ENCODE peak calls at places on chromosomes 11 and 22, in ten cellular contexts. E is sigmoid colon, A is heart right ventricle, U is colonic mucosa, P is GM12865, F is keratinocyte, L is psoas muscle, H is IMR-90, C is A549, O is GM12878. M is an unnamed sample.

GRCh38 chr11:78562398-78562797 is 12.3 kb downstream of the NARS2 start:
- DNase-seq in U (no peak), P (no peak), F (no peak), A (no peak), L (no peak), H (peak), C (no peak), E (no peak), O (no peak), M (peak)

GRCh38 chr11:134794192-134794591 is 382.1 kb upstream of the B3GAT1 start:
- DNase-seq in L (no peak), A (no peak), F (no peak), P (no peak), C (no peak), H (no peak), O (no peak), U (no peak), E (no peak), M (no peak)

GRCh38 chr11:32348502-32348901 is 86.8 kb downstream of the WT1 start:
- DNase-seq in P (no peak), C (no peak), O (no peak), H (no peak), L (no peak), U (no peak), E (no peak), A (no peak), F (no peak), M (no peak)

GRCh38 chr22:30926706-30927105 is 41.9 kb downstream of the MORC2 start:
- DNase-seq in L (no peak), A (no peak), O (no peak), E (peak), F (no peak), P (no peak), C (no peak), H (no peak), U (no peak), M (no peak)

GRCh38 chr22:39567135-39567946 is 3.2 kb upstream of the CACNA1I start:
- DNase-seq in E (no peak), O (no peak), P (peak), L (no peak), U (no peak), H (no peak), C (no peak), F (peak), A (no peak), M (no peak)

GRCh38 chr11:84833488-84834086 is 793.6 kb downstream of the DLG2 start:
- DNase-seq in A (no peak), F (no peak), L (no peak), O (no peak), U (peak), P (no peak), E (no peak), H (no peak), C (no peak), M (no peak)

GRCh38 chr22:20992056-20992442 is 9.9 kb downstream of the THAP7 start:
- DNase-seq in P (no peak), F (no peak), H (no peak), C (no peak), O (no peak), U (no peak), A (no peak), L (no peak), E (no peak), M (no peak)

GRCh38 chr11:119433369-119433749 is 10.4 kb upstream of the THY1 start:
- DNase-seq in F (peak), L (no peak), E (no peak), A (no peak), H (peak), U (no peak), P (no peak), C (no peak), O (no peak), M (peak)

GRCh38 chr11:62732830-62733229 is 4.5 kb downstream of the TTC9C start:
- DNase-seq in F (no peak), O (no peak), C (peak), H (peak), P (peak), U (no peak), L (no peak), E (no peak), A (no peak), M (peak)

GRCh38 chr11:36417154-36417553 is 92.9 kb downstream of the TRAF6 start:
- DNase-seq in H (no peak), C (no peak), F (no peak), U (no peak), L (no peak), O (no peak), P (peak), A (no peak), E (no peak), M (no peak)

GRCh38 chr22:19852177-19852781 is 2.4 kb downstream of the GNB1L start:
- DNase-seq in H (no peak), O (no peak), F (no peak), P (no peak), U (no peak), E (peak), C (no peak), A (no peak), L (peak), M (no peak)

GRCh38 chr11:65615950-65616574 is 486 bp downstream of the PCNX3 start:
- DNase-seq in O (no peak), A (no peak), F (no peak), H (no peak), C (peak), U (peak), P (peak), E (no peak), L (no peak), M (no peak)

GRCh38 chr11:47337229-47337924 is 15.1 kb downstream of the MYBPC3 start:
- DNase-seq in A (no peak), C (peak), U (no peak), H (no peak), E (no peak), O (no peak), F (no peak), P (no peak), L (no peak), M (no peak)

GRCh38 chr11:125871391-125872137 is 15.9 kb upstream of the HYLS1 start:
- DNase-seq in U (no peak), O (no peak), H (peak), C (peak), E (no peak), L (no peak), P (peak), F (no peak), A (no peak), M (peak)

GRCh38 chr22:26890870-26891269 is 233.5 kb downstream of the MIAT start:
- DNase-seq in C (peak), F (no peak), H (no peak), E (no peak), P (no peak), L (no peak), A (no peak), U (no peak), O (no peak), M (no peak)

GRCh38 chr22:17786435-17787158 is 12.3 kb upstream of the BID start:
- DNase-seq in A (peak), U (no peak), L (peak), E (peak), P (no peak), C (no peak), H (no peak), O (no peak), F (no peak), M (peak)

GRCh38 chr22:39999144-39999757 is 4.5 kb downstream of the FAM83F start:
- DNase-seq in C (peak), L (no peak), P (peak), O (no peak), A (no peak), H (peak), E (no peak), U (peak), F (no peak), M (peak)

GRCh38 chr11:12101318-12101717 is 9.1 kb upstream of the MICAL2 start:
- DNase-seq in A (no peak), P (no peak), L (no peak), U (no peak), O (no peak), E (no peak), F (no peak), H (no peak), C (no peak), M (no peak)

GRCh38 chr11:133928628-133929059 is 28.1 kb downstream of the IGSF9B start:
- DNase-seq in E (no peak), O (no peak), L (no peak), F (no peak), H (no peak), C (no peak), P (no peak), A (no peak), U (peak), M (peak)

GRCh38 chr11:122267602-122268001 is 151.6 kb upstream of the BLID start:
- DNase-seq in P (no peak), L (no peak), E (no peak), C (no peak), F (no peak), U (no peak), A (no peak), O (no peak), H (peak), M (peak)

GRCh38 chr11:43951231-43951630 is 8.8 kb downstream of the C11orf96 start:
- DNase-seq in E (no peak), H (no peak), U (no peak), O (no peak), A (no peak), P (no peak), L (no peak), C (no peak), F (no peak), M (no peak)

GRCh38 chr22:33922268-33922667 is 2.0 kb upstream of the LARGE1 start:
- DNase-seq in F (no peak), L (peak), H (peak), O (no peak), C (no peak), E (peak), U (peak), A (no peak), P (peak), M (peak)

GRCh38 chr11:2526808-2527381 is 82.1 kb downstream of the KCNQ1 start:
- DNase-seq in O (no peak), F (no peak), U (peak), P (peak), A (peak), H (no peak), E (peak), L (peak), C (no peak), M (no peak)
- TF ChIP-seq CTCF in O (peak), F (no peak), U (peak), P (peak), A (no peak), H (no peak), E (no peak), L (no peak), C (no peak), M (no peak)

DNA sequence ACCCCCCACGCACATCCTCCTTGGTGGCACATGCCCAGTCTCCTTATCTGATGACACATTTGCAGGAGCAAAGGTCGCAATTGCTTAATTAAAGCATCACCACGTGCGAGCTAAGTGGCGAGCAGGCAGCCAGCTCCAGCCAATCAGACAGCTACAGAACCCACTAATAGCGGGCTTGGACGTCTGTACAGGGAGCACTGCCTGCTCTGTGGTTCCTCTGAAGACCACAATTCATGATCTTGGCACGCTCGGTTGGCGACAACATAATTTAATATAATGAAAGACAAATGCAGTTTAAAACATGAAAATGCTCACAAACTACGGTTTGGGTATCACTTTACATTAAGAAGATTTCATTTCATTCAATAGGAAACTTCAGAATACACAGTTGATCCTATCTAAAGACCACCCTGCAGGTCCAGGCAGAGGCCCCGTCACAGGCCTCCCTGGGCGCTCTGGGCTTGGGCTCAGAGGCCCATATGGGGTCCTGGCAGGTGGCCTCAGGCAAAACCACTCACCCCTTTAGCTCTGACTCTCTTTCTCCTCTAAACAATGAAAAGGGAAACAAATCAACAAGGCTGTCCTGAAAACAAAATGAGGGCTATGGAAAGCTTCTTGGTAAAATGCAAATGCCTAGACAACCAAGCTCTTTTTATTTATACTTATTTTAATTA is 10.4 kb downstream of the PACSIN2 start:
- DNase-seq in O (no peak), L (no peak), U (peak), H (no peak), F (no peak), A (no peak), E (no peak), P (no peak), C (peak), M (peak)
- H3K4me3 ChIP-seq in O (no peak), L (no peak), U (no peak), H (no peak), F (no peak), A (no peak), E (no peak), P (no peak), C (no peak), M (no peak)

GRCh38 chr11:4626207-4627105 is 10.8 kb upstream of the OR51D1 start:
- DNase-seq in L (no peak), U (peak), A (no peak), C (peak), H (peak), E (peak), O (no peak), P (peak), F (no peak), M (peak)
- TF ChIP-seq CTCF in L (peak), U (peak), A (peak), C (peak), H (peak), E (peak), O (peak), P (peak), F (peak), M (peak)

GRCh38 chr11:6391548-6392134 is 1.4 kb downstream of the SMPD1 start:
- DNase-seq in E (no peak), P (no peak), U (no peak), L (no peak), A (no peak), F (no peak), C (no peak), H (no peak), O (no peak), M (no peak)

GRCh38 chr11:6388747-6389146 is 1.5 kb upstream of the SMPD1 start:
- DNase-seq in E (no peak), H (no peak), P (no peak), O (no peak), A (no peak), U (no peak), L (no peak), F (no peak), C (no peak), M (no peak)

GRCh38 chr11:6387811-6388599 is 2.3 kb upstream of the SMPD1 start:
- DNase-seq in H (peak), A (no peak), O (no peak), F (no peak), P (no peak), C (peak), U (peak), E (no peak), L (no peak), M (peak)

GRCh38 chr11:6390718-6391547 is 659 bp downstream of the SMPD1 start:
- DNase-seq in L (no peak), C (no peak), P (no peak), H (no peak), U (no peak), E (no peak), O (no peak), A (no peak), F (no peak), M (no peak)

DNA sequence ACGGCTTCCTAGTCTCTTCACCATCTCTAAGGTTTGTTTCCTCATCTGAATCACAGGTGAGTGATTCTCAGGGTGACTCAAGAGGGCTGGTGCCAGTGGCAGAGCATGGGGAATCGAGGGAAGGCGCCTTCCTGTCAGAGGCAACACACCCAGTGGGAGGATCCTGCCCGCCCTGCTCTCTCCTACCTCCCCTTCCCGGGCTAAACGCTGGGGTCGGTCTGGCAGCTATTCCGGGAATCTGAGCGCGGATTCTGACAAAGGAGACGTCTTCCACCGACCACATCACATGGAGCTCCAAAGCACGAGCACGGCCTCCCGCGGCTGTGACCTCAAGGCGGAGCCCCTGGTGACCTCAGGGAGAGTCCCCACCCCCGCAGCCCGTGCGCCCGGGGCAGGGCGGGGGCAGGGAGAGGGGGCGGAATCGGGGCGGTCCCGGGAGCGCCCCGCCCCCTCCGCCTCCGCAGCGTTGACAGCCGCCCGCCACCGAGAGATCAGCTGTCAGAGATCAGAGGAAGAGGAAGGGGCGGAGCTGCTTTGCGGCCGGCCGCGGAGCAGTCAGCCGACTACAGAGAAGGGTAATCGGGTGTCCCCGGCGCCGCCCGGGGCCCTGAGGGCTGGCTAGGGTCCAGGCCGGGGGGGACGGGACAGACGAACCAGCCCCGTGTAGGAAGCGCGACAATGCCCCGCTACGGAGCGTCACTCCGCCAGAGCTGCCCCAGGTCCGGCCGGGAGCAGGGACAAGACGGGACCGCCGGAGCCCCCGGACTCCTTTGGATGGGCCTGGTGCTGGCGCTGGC is at the start of gene SMPD1:
- DNase-seq in L (peak), E (peak), O (peak), U (peak), C (peak), A (peak), F (peak), H (peak), P (peak), M (peak)
- H3K4me3 ChIP-seq in L (peak), E (peak), O (peak), U (peak), C (peak), A (peak), F (peak), H (peak), P (peak), M (peak)

GRCh38 chr11:13965337-13965736 is 2.8 kb downstream of the SPON1 start:
- DNase-seq in A (no peak), F (no peak), E (no peak), C (no peak), U (peak), L (no peak), H (no peak), O (no peak), P (no peak), M (no peak)
- TF ChIP-seq CTCF in A (no peak), F (no peak), E (no peak), C (no peak), U (no peak), L (no peak), H (no peak), O (no peak), P (no peak), M (no peak)

GRCh38 chr11:114132944-114133394 is 73.5 kb downstream of the ZBTB16 start:
- DNase-seq in A (no peak), P (no peak), O (no peak), C (no peak), H (no peak), F (no peak), U (peak), E (peak), L (peak), M (peak)
- H3K4me3 ChIP-seq in A (no peak), P (no peak), O (no peak), C (no peak), H (no peak), F (no peak), U (no peak), E (no peak), L (peak), M (no peak)

DNA sequence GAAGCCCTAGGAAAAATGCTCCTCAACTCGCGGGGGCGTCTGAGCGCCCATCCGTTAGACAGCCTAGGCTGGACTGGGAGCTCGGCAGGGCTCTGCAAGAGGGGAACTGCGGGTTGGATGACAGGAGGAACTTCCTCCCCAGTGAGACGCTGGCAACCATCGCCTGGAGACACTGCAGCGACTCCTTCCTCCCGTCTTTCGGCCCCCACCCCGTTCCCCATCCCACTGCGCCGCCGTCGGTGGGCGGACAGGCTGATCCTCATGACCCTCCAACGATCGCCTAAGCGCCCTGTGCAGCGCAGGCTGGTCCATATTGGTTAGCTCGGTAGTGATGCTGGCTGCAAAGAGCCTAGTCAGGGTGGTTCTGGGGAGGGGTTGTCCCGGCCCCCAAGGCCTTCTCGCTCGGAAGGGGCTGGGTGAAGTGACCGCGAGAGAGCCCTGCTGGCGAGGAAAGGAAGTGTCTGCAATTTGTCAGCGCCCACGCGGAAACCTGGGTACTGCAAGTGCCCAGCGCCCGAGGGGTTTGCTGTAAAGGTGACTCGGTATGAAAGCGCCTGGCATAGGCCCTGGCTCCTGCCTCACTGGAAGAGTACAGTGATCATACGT is 638 bp downstream of the NRGN start:
- DNase-seq in P (peak), F (no peak), C (peak), E (no peak), U (no peak), H (no peak), L (no peak), A (peak), O (no peak), M (peak)
- TF ChIP-seq CTCF in P (peak), F (peak), C (peak), E (peak), U (peak), H (peak), L (peak), A (peak), O (peak), M (peak)

DNA sequence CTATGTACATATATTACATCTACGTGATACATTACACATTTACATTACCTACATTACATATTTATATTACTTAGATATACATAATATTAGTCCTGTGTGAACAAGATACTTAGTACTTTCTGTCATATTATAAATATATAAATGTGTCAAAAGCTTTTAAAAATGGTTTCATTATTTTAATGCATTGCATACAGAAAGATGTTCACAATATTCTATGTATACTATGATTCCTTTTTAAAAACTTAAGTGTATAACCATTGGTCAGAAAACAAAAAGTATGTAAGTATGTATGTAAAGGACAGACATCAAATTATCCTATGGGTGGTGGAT is 647 bp upstream of the ZW10 start:
- DNase-seq in F (no peak), O (no peak), U (no peak), A (no peak), C (no peak), E (no peak), L (no peak), P (no peak), H (no peak), M (no peak)
- H3K4me3 ChIP-seq in F (peak), O (no peak), U (peak), A (peak), C (peak), E (peak), L (peak), P (peak), H (peak), M (peak)

GRCh38 chr11:92885600-92885999 is 83.9 kb upstream of the MTNR1B start:
- DNase-seq in U (no peak), A (no peak), H (no peak), C (no peak), P (no peak), O (no peak), L (no peak), F (no peak), E (no peak), M (no peak)

GRCh38 chr11:92888701-92889100 is 80.8 kb upstream of the MTNR1B start:
- DNase-seq in F (no peak), H (no peak), C (no peak), P (no peak), E (no peak), U (no peak), L (no peak), O (no peak), A (no peak), M (no peak)

GRCh38 chr11:92882828-92883611 is 86.4 kb upstream of the MTNR1B start:
- DNase-seq in O (no peak), L (no peak), U (no peak), H (no peak), A (no peak), F (no peak), C (no peak), P (no peak), E (no peak), M (no peak)

GRCh38 chr11:92881940-92882339 is 87.5 kb upstream of the MTNR1B start:
- DNase-seq in F (no peak), U (no peak), O (no peak), L (no peak), A (no peak), H (no peak), E (no peak), C (no peak), P (no peak), M (no peak)

GRCh38 chr11:92886243-92886905 is 83.1 kb upstream of the MTNR1B start:
- DNase-seq in L (no peak), A (no peak), E (no peak), U (peak), P (peak), H (peak), C (peak), O (peak), F (peak), M (peak)
- TF ChIP-seq CTCF in L (peak), A (peak), E (peak), U (peak), P (peak), H (peak), C (peak), O (peak), F (peak), M (peak)

M was measured in fibroblast of the aortic adventitia.